ENCODE peak calls at places on chromosomes 16 and 17, in nine cellular contexts. One of them, this sample, is unnamed. For H3K36me3 and H3K4me1, the result is how much of the 10 kb centered on the place peaks cover.

GRCh38 chr16:2512920-2513404 is 790 bp upstream of the ATP6V0C start:
- DNase-seq in stomach: no peak
- DNase-seq in prostate gland: no peak
- DNase-seq in HCT116: no peak
- DNase-seq in esophagus squamous epithelium: no peak
- DNase-seq in transverse colon: no peak
- DNase-seq in tibial nerve: no peak
- DNase-seq in IMR-90: no peak
- DNase-seq in H1: no peak
- DNase-seq in this sample: no peak

GRCh38 chr17:20279631-20280030 is 187.7 kb downstream of the LGALS9B start:
- DNase-seq in stomach: no peak
- DNase-seq in prostate gland: no peak
- DNase-seq in HCT116: no peak
- DNase-seq in esophagus squamous epithelium: no peak
- DNase-seq in transverse colon: no peak
- DNase-seq in tibial nerve: no peak
- DNase-seq in IMR-90: no peak
- DNase-seq in H1: no peak
- DNase-seq in this sample: no peak

GRCh38 chr16:57741660-57742191 is 6.2 kb downstream of the KATNB1 start:
- DNase-seq in stomach: no peak
- DNase-seq in prostate gland: no peak
- DNase-seq in HCT116: no peak
- DNase-seq in esophagus squamous epithelium: no peak
- DNase-seq in transverse colon: no peak
- DNase-seq in tibial nerve: no peak
- DNase-seq in IMR-90: no peak
- DNase-seq in H1: no peak
- DNase-seq in this sample: no peak

GRCh38 chr16:30555848-30556473 is 2.2 kb downstream of the ZNF764 start:
- DNase-seq in stomach: no peak
- DNase-seq in prostate gland: no peak
- DNase-seq in HCT116: no peak
- DNase-seq in esophagus squamous epithelium: no peak
- DNase-seq in transverse colon: no peak
- DNase-seq in tibial nerve: no peak
- DNase-seq in IMR-90: no peak
- DNase-seq in H1: no peak
- DNase-seq in this sample: no peak

GRCh38 chr16:87550510-87550961 is 51.8 kb upstream of the JPH3 start:
- DNase-seq in stomach: peak
- DNase-seq in prostate gland: peak
- DNase-seq in HCT116: no peak
- DNase-seq in esophagus squamous epithelium: no peak
- DNase-seq in transverse colon: peak
- DNase-seq in tibial nerve: no peak
- DNase-seq in IMR-90: no peak
- DNase-seq in H1: no peak
- DNase-seq in this sample: no peak

GRCh38 chr16:85879975-85880831 is 18.8 kb upstream of the IRF8 start:
- DNase-seq in stomach: no peak
- DNase-seq in prostate gland: no peak
- DNase-seq in HCT116: no peak
- DNase-seq in esophagus squamous epithelium: no peak
- DNase-seq in transverse colon: no peak
- DNase-seq in tibial nerve: no peak
- DNase-seq in IMR-90: no peak
- DNase-seq in H1: no peak
- DNase-seq in this sample: no peak

GRCh38 chr16:58011652-58012051 is 10.4 kb downstream of the USB1 start:
- DNase-seq in stomach: no peak
- DNase-seq in prostate gland: no peak
- DNase-seq in HCT116: no peak
- DNase-seq in esophagus squamous epithelium: no peak
- DNase-seq in transverse colon: no peak
- DNase-seq in tibial nerve: no peak
- DNase-seq in IMR-90: peak
- DNase-seq in H1: no peak
- DNase-seq in this sample: no peak

GRCh38 chr16:69926241-69926640 is 24.9 kb upstream of the CLEC18A start:
- DNase-seq in stomach: no peak
- DNase-seq in prostate gland: no peak
- DNase-seq in HCT116: no peak
- DNase-seq in esophagus squamous epithelium: no peak
- DNase-seq in transverse colon: no peak
- DNase-seq in tibial nerve: no peak
- DNase-seq in IMR-90: no peak
- DNase-seq in H1: no peak
- DNase-seq in this sample: no peak

GRCh38 chr16:20906225-20906870 is 5.8 kb downstream of the LYRM1 start:
- DNase-seq in stomach: no peak
- DNase-seq in prostate gland: no peak
- DNase-seq in HCT116: no peak
- DNase-seq in esophagus squamous epithelium: no peak
- DNase-seq in transverse colon: no peak
- DNase-seq in tibial nerve: peak
- DNase-seq in IMR-90: peak
- DNase-seq in H1: no peak
- DNase-seq in this sample: no peak

GRCh38 chr17:81582341-81582740 is 30.2 kb upstream of the FAAP100 start:
- DNase-seq in stomach: no peak
- DNase-seq in prostate gland: no peak
- DNase-seq in HCT116: no peak
- DNase-seq in esophagus squamous epithelium: no peak
- DNase-seq in transverse colon: no peak
- DNase-seq in tibial nerve: no peak
- DNase-seq in IMR-90: peak
- DNase-seq in H1: no peak
- DNase-seq in this sample: no peak
- H3K36me3 ChIP-seq in stomach: half or more
- H3K36me3 ChIP-seq in prostate gland: under half
- H3K36me3 ChIP-seq in HCT116: half or more
- H3K36me3 ChIP-seq in esophagus squamous epithelium: under half
- H3K36me3 ChIP-seq in transverse colon: under half
- H3K36me3 ChIP-seq in tibial nerve: half or more
- H3K36me3 ChIP-seq in IMR-90: under half
- H3K36me3 ChIP-seq in H1: under half
- H3K36me3 ChIP-seq in this sample: under half

DNA sequence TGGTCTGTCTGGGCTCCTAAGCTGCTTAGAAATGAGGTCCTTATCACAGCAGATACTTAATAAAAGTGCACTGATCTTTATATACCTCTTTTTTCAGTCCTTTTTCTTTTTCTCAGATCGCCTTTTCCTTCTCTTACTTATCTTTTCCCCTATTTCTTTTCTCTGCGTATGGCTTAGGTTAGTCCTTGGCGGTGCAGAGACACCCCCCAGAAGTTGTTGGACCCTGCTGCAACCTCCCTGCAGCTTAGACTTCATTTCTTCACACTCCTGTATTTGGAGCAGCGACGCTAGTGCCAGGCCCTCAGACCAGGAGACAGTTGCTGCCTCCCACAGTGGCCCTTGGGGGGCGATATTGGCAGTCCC is 67.6 kb downstream of the CENPV start:
- DNase-seq in stomach: no peak
- DNase-seq in prostate gland: no peak
- DNase-seq in HCT116: no peak
- DNase-seq in esophagus squamous epithelium: no peak
- DNase-seq in transverse colon: no peak
- DNase-seq in tibial nerve: no peak
- DNase-seq in IMR-90: no peak
- DNase-seq in H1: no peak
- DNase-seq in this sample: no peak
- H3K4me1 ChIP-seq in stomach: half or more
- H3K4me1 ChIP-seq in prostate gland: under half
- H3K4me1 ChIP-seq in HCT116: half or more
- H3K4me1 ChIP-seq in esophagus squamous epithelium: under half
- H3K4me1 ChIP-seq in transverse colon: under half
- H3K4me1 ChIP-seq in tibial nerve: under half
- H3K4me1 ChIP-seq in IMR-90: under half
- H3K4me1 ChIP-seq in H1: under half
- H3K4me1 ChIP-seq in this sample: under half

GRCh38 chr16:50567651-50568050 is 19.5 kb downstream of the NKD1 start:
- DNase-seq in stomach: no peak
- DNase-seq in prostate gland: no peak
- DNase-seq in HCT116: no peak
- DNase-seq in esophagus squamous epithelium: no peak
- DNase-seq in transverse colon: no peak
- DNase-seq in tibial nerve: no peak
- DNase-seq in IMR-90: no peak
- DNase-seq in H1: no peak
- DNase-seq in this sample: no peak

GRCh38 chr16:50570808-50571598 is 22.8 kb downstream of the NKD1 start:
- DNase-seq in stomach: no peak
- DNase-seq in prostate gland: no peak
- DNase-seq in HCT116: no peak
- DNase-seq in esophagus squamous epithelium: no peak
- DNase-seq in transverse colon: no peak
- DNase-seq in tibial nerve: no peak
- DNase-seq in IMR-90: no peak
- DNase-seq in H1: no peak
- DNase-seq in this sample: no peak

GRCh38 chr16:50570354-50570753 is 22.2 kb downstream of the NKD1 start:
- DNase-seq in stomach: no peak
- DNase-seq in prostate gland: no peak
- DNase-seq in HCT116: no peak
- DNase-seq in esophagus squamous epithelium: no peak
- DNase-seq in transverse colon: no peak
- DNase-seq in tibial nerve: no peak
- DNase-seq in IMR-90: no peak
- DNase-seq in H1: no peak
- DNase-seq in this sample: no peak

GRCh38 chr16:50566336-50566962 is 18.3 kb downstream of the NKD1 start:
- DNase-seq in stomach: no peak
- DNase-seq in prostate gland: no peak
- DNase-seq in HCT116: no peak
- DNase-seq in esophagus squamous epithelium: no peak
- DNase-seq in transverse colon: no peak
- DNase-seq in tibial nerve: no peak
- DNase-seq in IMR-90: no peak
- DNase-seq in H1: no peak
- DNase-seq in this sample: no peak

DNA sequence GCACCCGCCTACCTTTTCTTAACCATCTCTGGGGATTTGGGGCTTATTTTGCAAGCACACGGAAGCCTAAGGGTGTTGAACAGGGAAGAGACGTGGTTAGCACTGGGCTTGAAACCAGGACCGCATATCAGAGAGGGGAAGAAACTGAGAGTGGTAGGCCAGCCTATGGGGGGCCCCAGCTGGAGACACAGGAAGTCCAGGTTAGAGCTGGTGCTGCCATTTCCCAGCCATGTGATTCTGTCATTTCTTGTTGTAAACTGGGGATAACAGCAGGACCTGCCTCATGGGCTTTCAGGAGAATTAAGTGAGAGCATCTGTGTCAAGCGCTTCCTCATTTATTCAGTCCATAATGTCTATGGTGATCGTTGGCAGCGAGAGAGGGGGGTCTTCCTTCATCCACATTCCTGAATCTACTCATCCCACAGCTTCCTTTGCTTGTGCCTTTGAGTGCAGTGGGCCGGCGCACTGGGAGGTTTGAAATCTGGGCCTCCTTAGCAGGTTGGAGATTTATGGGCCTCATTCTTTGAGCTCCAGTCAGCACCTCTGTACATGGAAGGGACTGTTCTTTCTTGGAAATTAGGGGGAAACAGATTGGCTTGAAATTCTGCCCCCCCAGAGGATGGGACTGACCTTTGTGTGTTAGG is 20.1 kb downstream of the NKD1 start:
- DNase-seq in stomach: no peak
- DNase-seq in prostate gland: no peak
- DNase-seq in HCT116: no peak
- DNase-seq in esophagus squamous epithelium: no peak
- DNase-seq in transverse colon: no peak
- DNase-seq in tibial nerve: no peak
- DNase-seq in IMR-90: no peak
- DNase-seq in H1: no peak
- DNase-seq in this sample: no peak
- TF ChIP-seq POLR2A in stomach: no peak
- TF ChIP-seq POLR2A in prostate gland: no peak
- TF ChIP-seq POLR2A in HCT116: no peak
- TF ChIP-seq POLR2A in esophagus squamous epithelium: no peak
- TF ChIP-seq POLR2A in transverse colon: no peak
- TF ChIP-seq POLR2A in tibial nerve: no peak
- TF ChIP-seq POLR2A in IMR-90: no peak
- TF ChIP-seq POLR2A in H1: no peak
- TF ChIP-seq POLR2A in this sample: no peak

GRCh38 chr17:62573480-62574117 is 53.9 kb upstream of the MRC2 start:
- DNase-seq in stomach: no peak
- DNase-seq in prostate gland: no peak
- DNase-seq in HCT116: no peak
- DNase-seq in esophagus squamous epithelium: no peak
- DNase-seq in transverse colon: no peak
- DNase-seq in tibial nerve: no peak
- DNase-seq in IMR-90: peak
- DNase-seq in H1: no peak
- DNase-seq in this sample: no peak
- H3K36me3 ChIP-seq in stomach: under half
- H3K36me3 ChIP-seq in prostate gland: under half
- H3K36me3 ChIP-seq in HCT116: under half
- H3K36me3 ChIP-seq in esophagus squamous epithelium: under half
- H3K36me3 ChIP-seq in transverse colon: under half
- H3K36me3 ChIP-seq in tibial nerve: half or more
- H3K36me3 ChIP-seq in IMR-90: under half
- H3K36me3 ChIP-seq in H1: under half
- H3K36me3 ChIP-seq in this sample: under half

GRCh38 chr16:84612686-84613085 is 5.2 kb downstream of the COTL1 start:
- DNase-seq in stomach: no peak
- DNase-seq in prostate gland: no peak
- DNase-seq in HCT116: no peak
- DNase-seq in esophagus squamous epithelium: no peak
- DNase-seq in transverse colon: no peak
- DNase-seq in tibial nerve: no peak
- DNase-seq in IMR-90: no peak
- DNase-seq in H1: no peak
- DNase-seq in this sample: no peak
- H3K4me1 ChIP-seq in stomach: half or more
- H3K4me1 ChIP-seq in prostate gland: under half
- H3K4me1 ChIP-seq in HCT116: under half
- H3K4me1 ChIP-seq in esophagus squamous epithelium: half or more
- H3K4me1 ChIP-seq in transverse colon: under half
- H3K4me1 ChIP-seq in tibial nerve: half or more
- H3K4me1 ChIP-seq in IMR-90: under half
- H3K4me1 ChIP-seq in H1: under half
- H3K4me1 ChIP-seq in this sample: under half

This sample was measured in vagina.